ENCODE peak calls at places on chromosome 17, in four cellular contexts. One of them, this sample, is unnamed.
A peak's percentile ranks its signal among the peaks of the same experiment; 100 is the strongest.

GRCh38 chr17:47363171-47363570 is 39.4 kb downstream of the EFCAB13 start:
- DNase-seq in heart left ventricle: no peak
- DNase-seq in ascending aorta: no peak
- DNase-seq in fibroblast of pulmonary artery: no peak
- DNase-seq in this sample: no peak

GRCh38 chr17:21843318-21843865 is 151.1 kb downstream of the KCNJ18 start:
- DNase-seq in heart left ventricle: no peak
- DNase-seq in ascending aorta: no peak
- DNase-seq in fibroblast of pulmonary artery: no peak
- DNase-seq in this sample: no peak

GRCh38 chr17:50056961-50057330 is 1.0 kb downstream of the ITGA3 start:
- DNase-seq in heart left ventricle: no peak
- DNase-seq in ascending aorta: no peak
- DNase-seq in fibroblast of pulmonary artery: peak; percentile 47
- DNase-seq in this sample: peak; percentile 59

GRCh38 chr17:50893183-50893993 is 27.2 kb upstream of the TOB1 start:
- DNase-seq in heart left ventricle: no peak
- DNase-seq in ascending aorta: no peak
- DNase-seq in fibroblast of pulmonary artery: peak; percentile 41
- DNase-seq in this sample: peak; percentile 78

GRCh38 chr17:33240397-33240796 is 52.7 kb downstream of the ASIC2 start:
- DNase-seq in heart left ventricle: no peak
- DNase-seq in ascending aorta: no peak
- DNase-seq in fibroblast of pulmonary artery: no peak
- DNase-seq in this sample: no peak

GRCh38 chr17:58249270-58250133 is 11.1 kb downstream of the LPO start:
- DNase-seq in heart left ventricle: peak; percentile 59
- DNase-seq in ascending aorta: peak; percentile 74
- DNase-seq in fibroblast of pulmonary artery: peak; percentile 49
- DNase-seq in this sample: peak; percentile 41

GRCh38 chr17:44083250-44083849 is 12.8 kb downstream of the G6PC3 start:
- DNase-seq in heart left ventricle: no peak
- DNase-seq in ascending aorta: no peak
- DNase-seq in fibroblast of pulmonary artery: no peak
- DNase-seq in this sample: no peak

GRCh38 chr17:75692976-75693375 is 25.8 kb downstream of the SAP30BP start:
- DNase-seq in heart left ventricle: no peak
- DNase-seq in ascending aorta: no peak
- DNase-seq in fibroblast of pulmonary artery: no peak
- DNase-seq in this sample: no peak

GRCh38 chr17:725746-726145 is 6.7 kb upstream of the TLCD3A start:
- DNase-seq in heart left ventricle: no peak
- DNase-seq in ascending aorta: no peak
- DNase-seq in fibroblast of pulmonary artery: no peak
- DNase-seq in this sample: no peak

GRCh38 chr17:40019140-40019991 is 4.1 kb downstream of the CSF3 start:
- DNase-seq in heart left ventricle: no peak
- DNase-seq in ascending aorta: no peak
- DNase-seq in fibroblast of pulmonary artery: peak; percentile 87
- DNase-seq in this sample: peak; percentile 83

GRCh38 chr17:15999974-16000827 is 577 bp downstream of the TTC19 start:
- DNase-seq in heart left ventricle: peak; percentile 41
- DNase-seq in ascending aorta: peak; percentile 73
- DNase-seq in fibroblast of pulmonary artery: peak; percentile 42
- DNase-seq in this sample: peak; percentile 38

GRCh38 chr17:76585649-76586593 is at the start of gene ST6GALNAC2:
- DNase-seq in heart left ventricle: peak; percentile 55
- DNase-seq in ascending aorta: peak; percentile 70
- DNase-seq in fibroblast of pulmonary artery: peak; percentile 42
- DNase-seq in this sample: peak; percentile 19

GRCh38 chr17:33109331-33110072 is 117.9 kb downstream of the SPACA3 start:
- DNase-seq in heart left ventricle: no peak
- DNase-seq in ascending aorta: no peak
- DNase-seq in fibroblast of pulmonary artery: no peak
- DNase-seq in this sample: no peak

GRCh38 chr17:1647802-1648581 is 1.7 kb downstream of the RILP start:
- DNase-seq in heart left ventricle: peak; percentile 57
- DNase-seq in ascending aorta: peak; percentile 72
- DNase-seq in fibroblast of pulmonary artery: peak; percentile 25
- DNase-seq in this sample: no peak

GRCh38 chr17:2240541-2240940 is 63.0 kb downstream of the SMG6 start:
- DNase-seq in heart left ventricle: no peak
- DNase-seq in ascending aorta: no peak
- DNase-seq in fibroblast of pulmonary artery: no peak
- DNase-seq in this sample: no peak

GRCh38 chr17:40377832-40378231 is 13.3 kb upstream of the GJD3 start:
- DNase-seq in heart left ventricle: no peak
- DNase-seq in ascending aorta: no peak
- DNase-seq in fibroblast of pulmonary artery: no peak
- DNase-seq in this sample: no peak

GRCh38 chr17:38797091-38797490 is 2.3 kb downstream of the PIP4K2B start:
- DNase-seq in heart left ventricle: no peak
- DNase-seq in ascending aorta: no peak
- DNase-seq in fibroblast of pulmonary artery: peak; percentile 17
- DNase-seq in this sample: no peak

GRCh38 chr17:65198653-65199382 is 61.6 kb downstream of the RGS9 start:
- DNase-seq in heart left ventricle: no peak
- DNase-seq in ascending aorta: no peak
- DNase-seq in fibroblast of pulmonary artery: peak; percentile 81
- DNase-seq in this sample: peak; percentile 56

GRCh38 chr17:40553694-40554534 is 11.4 kb downstream of the CCR7 start:
- DNase-seq in heart left ventricle: peak; percentile 76
- DNase-seq in ascending aorta: peak; percentile 74
- DNase-seq in fibroblast of pulmonary artery: peak; percentile 78
- DNase-seq in this sample: peak; percentile 62

GRCh38 chr17:2940352-2940751 is 123.1 kb downstream of the OR1D5 start:
- DNase-seq in heart left ventricle: peak; percentile 47
- DNase-seq in ascending aorta: no peak
- DNase-seq in fibroblast of pulmonary artery: no peak
- DNase-seq in this sample: no peak

GRCh38 chr17:4605826-4606225 is 21.5 kb downstream of the SMTNL2 start:
- DNase-seq in heart left ventricle: peak; percentile 59
- DNase-seq in ascending aorta: no peak
- DNase-seq in fibroblast of pulmonary artery: no peak
- DNase-seq in this sample: peak; percentile 80

GRCh38 chr17:68649324-68649723 is 48.2 kb upstream of the FAM20A start:
- DNase-seq in heart left ventricle: no peak
- DNase-seq in ascending aorta: no peak
- DNase-seq in fibroblast of pulmonary artery: no peak
- DNase-seq in this sample: no peak

GRCh38 chr17:30278032-30278431 is 13.7 kb downstream of the BLMH start:
- DNase-seq in heart left ventricle: peak; percentile 16
- DNase-seq in ascending aorta: no peak
- DNase-seq in fibroblast of pulmonary artery: peak; percentile 84
- DNase-seq in this sample: peak; percentile 57

GRCh38 chr17:60260540-60260939 is 110.8 kb downstream of the CA4 start:
- DNase-seq in heart left ventricle: no peak
- DNase-seq in ascending aorta: no peak
- DNase-seq in fibroblast of pulmonary artery: no peak
- DNase-seq in this sample: no peak

GRCh38 chr17:73478768-73479424 is 165.3 kb downstream of the SDK2 start:
- DNase-seq in heart left ventricle: no peak
- DNase-seq in ascending aorta: no peak
- DNase-seq in fibroblast of pulmonary artery: no peak
- DNase-seq in this sample: no peak

GRCh38 chr17:19991252-19991885 is 13.7 kb upstream of the AKAP10 start:
- DNase-seq in heart left ventricle: no peak
- DNase-seq in ascending aorta: no peak
- DNase-seq in fibroblast of pulmonary artery: no peak
- DNase-seq in this sample: no peak

GRCh38 chr17:4631836-4632582 is 9.5 kb downstream of the ALOX15 start:
- DNase-seq in heart left ventricle: no peak
- DNase-seq in ascending aorta: peak; percentile 15
- DNase-seq in fibroblast of pulmonary artery: no peak
- DNase-seq in this sample: peak; percentile 38

GRCh38 chr17:59038734-59039133 is 67.9 kb downstream of the TRIM37 start:
- DNase-seq in heart left ventricle: no peak
- DNase-seq in ascending aorta: no peak
- DNase-seq in fibroblast of pulmonary artery: peak; percentile 89
- DNase-seq in this sample: peak; percentile 8

GRCh38 chr17:83109793-83110645 is 30.6 kb downstream of the METRNL start:
- DNase-seq in heart left ventricle: peak; percentile 85
- DNase-seq in ascending aorta: peak; percentile 99
- DNase-seq in fibroblast of pulmonary artery: peak; percentile 98
- DNase-seq in this sample: peak; percentile 93

GRCh38 chr17:31225831-31226230 is 71.2 kb downstream of the OMG start:
- DNase-seq in heart left ventricle: no peak
- DNase-seq in ascending aorta: no peak
- DNase-seq in fibroblast of pulmonary artery: no peak
- DNase-seq in this sample: no peak

GRCh38 chr17:44345497-44346026 is 460 bp downstream of the GRN start:
- DNase-seq in heart left ventricle: peak; percentile 56
- DNase-seq in ascending aorta: no peak
- DNase-seq in fibroblast of pulmonary artery: peak; percentile 59
- DNase-seq in this sample: peak; percentile 56

GRCh38 chr17:32241521-32242094 is 24.0 kb upstream of the RHBDL3 start:
- DNase-seq in heart left ventricle: no peak
- DNase-seq in ascending aorta: no peak
- DNase-seq in fibroblast of pulmonary artery: no peak
- DNase-seq in this sample: no peak

GRCh38 chr17:35184274-35184673 is 9.9 kb downstream of the SLC35G3 start:
- DNase-seq in heart left ventricle: no peak
- DNase-seq in ascending aorta: no peak
- DNase-seq in fibroblast of pulmonary artery: no peak
- DNase-seq in this sample: no peak

GRCh38 chr17:73541561-73541981 is 102.7 kb downstream of the SDK2 start:
- DNase-seq in heart left ventricle: no peak
- DNase-seq in ascending aorta: no peak
- DNase-seq in fibroblast of pulmonary artery: no peak
- DNase-seq in this sample: no peak

GRCh38 chr17:8109669-8110455 is 8.5 kb downstream of the ALOXE3 start:
- DNase-seq in heart left ventricle: peak; percentile 19
- DNase-seq in ascending aorta: peak; percentile 74
- DNase-seq in fibroblast of pulmonary artery: peak; percentile 42
- DNase-seq in this sample: no peak

GRCh38 chr17:8108972-8109668 is 9.2 kb downstream of the ALOXE3 start:
- DNase-seq in heart left ventricle: no peak
- DNase-seq in ascending aorta: no peak
- DNase-seq in fibroblast of pulmonary artery: no peak
- DNase-seq in this sample: no peak

GRCh38 chr17:8105957-8106398 is 12.3 kb downstream of the ALOXE3 start:
- DNase-seq in heart left ventricle: no peak
- DNase-seq in ascending aorta: no peak
- DNase-seq in fibroblast of pulmonary artery: peak; percentile 68
- DNase-seq in this sample: no peak

GRCh38 chr17:8110907-8111306 is 7.4 kb downstream of the ALOXE3 start:
- DNase-seq in heart left ventricle: no peak
- DNase-seq in ascending aorta: no peak
- DNase-seq in fibroblast of pulmonary artery: no peak
- DNase-seq in this sample: no peak

DNA sequence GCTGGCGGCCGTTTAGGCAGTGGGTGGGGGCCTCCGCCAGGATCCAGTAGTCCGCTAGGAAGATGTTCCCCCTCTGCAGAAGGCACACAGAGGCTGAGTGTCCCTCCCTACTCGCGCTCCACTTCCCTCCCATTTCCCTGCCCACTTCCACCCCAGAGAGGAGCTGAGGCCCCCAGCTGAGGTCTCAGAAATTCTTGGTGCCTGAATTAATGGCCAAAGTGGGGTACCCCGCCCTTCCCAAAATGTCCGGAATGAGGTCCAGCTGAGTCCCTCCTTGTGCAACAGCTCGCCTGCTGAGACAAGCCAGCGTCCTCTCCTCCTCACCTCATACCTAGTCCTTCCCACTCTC is 7.9 kb downstream of the ALOXE3 start:
- DNase-seq in heart left ventricle: no peak
- DNase-seq in ascending aorta: no peak
- DNase-seq in fibroblast of pulmonary artery: no peak
- DNase-seq in this sample: no peak
- H3K4me3 ChIP-seq in heart left ventricle: no peak overlapping the region
- H3K4me3 ChIP-seq in ascending aorta: no peak overlapping the region
- H3K4me3 ChIP-seq in fibroblast of pulmonary artery: no peak overlapping the region
- H3K4me3 ChIP-seq in this sample: no peak overlapping the region

GRCh38 chr17:48553837-48554236 is 8.9 kb upstream of the HOXB2 start:
- DNase-seq in heart left ventricle: no peak
- DNase-seq in ascending aorta: no peak
- DNase-seq in fibroblast of pulmonary artery: no peak
- DNase-seq in this sample: no peak
- H3K4me3 ChIP-seq in heart left ventricle: no peak overlapping the region
- H3K4me3 ChIP-seq in ascending aorta: peak overlapping the region; percentile 71
- H3K4me3 ChIP-seq in fibroblast of pulmonary artery: no peak overlapping the region
- H3K4me3 ChIP-seq in this sample: peak overlapping the region; percentile 51

GRCh38 chr17:17792143-17792550 is 44.6 kb downstream of the SREBF1 start:
- DNase-seq in heart left ventricle: no peak
- DNase-seq in ascending aorta: no peak
- DNase-seq in fibroblast of pulmonary artery: no peak
- DNase-seq in this sample: no peak

GRCh38 chr17:17792551-17793377 is 44.0 kb downstream of the SREBF1 start:
- DNase-seq in heart left ventricle: no peak
- DNase-seq in ascending aorta: no peak
- DNase-seq in fibroblast of pulmonary artery: peak; percentile 91
- DNase-seq in this sample: peak; percentile 85

GRCh38 chr17:17789410-17789809 is 47.4 kb downstream of the SREBF1 start:
- DNase-seq in heart left ventricle: no peak
- DNase-seq in ascending aorta: no peak
- DNase-seq in fibroblast of pulmonary artery: no peak
- DNase-seq in this sample: no peak

GRCh38 chr17:17789828-17790672 is 46.7 kb downstream of the SREBF1 start:
- DNase-seq in heart left ventricle: no peak
- DNase-seq in ascending aorta: no peak
- DNase-seq in fibroblast of pulmonary artery: no peak
- DNase-seq in this sample: no peak

DNA sequence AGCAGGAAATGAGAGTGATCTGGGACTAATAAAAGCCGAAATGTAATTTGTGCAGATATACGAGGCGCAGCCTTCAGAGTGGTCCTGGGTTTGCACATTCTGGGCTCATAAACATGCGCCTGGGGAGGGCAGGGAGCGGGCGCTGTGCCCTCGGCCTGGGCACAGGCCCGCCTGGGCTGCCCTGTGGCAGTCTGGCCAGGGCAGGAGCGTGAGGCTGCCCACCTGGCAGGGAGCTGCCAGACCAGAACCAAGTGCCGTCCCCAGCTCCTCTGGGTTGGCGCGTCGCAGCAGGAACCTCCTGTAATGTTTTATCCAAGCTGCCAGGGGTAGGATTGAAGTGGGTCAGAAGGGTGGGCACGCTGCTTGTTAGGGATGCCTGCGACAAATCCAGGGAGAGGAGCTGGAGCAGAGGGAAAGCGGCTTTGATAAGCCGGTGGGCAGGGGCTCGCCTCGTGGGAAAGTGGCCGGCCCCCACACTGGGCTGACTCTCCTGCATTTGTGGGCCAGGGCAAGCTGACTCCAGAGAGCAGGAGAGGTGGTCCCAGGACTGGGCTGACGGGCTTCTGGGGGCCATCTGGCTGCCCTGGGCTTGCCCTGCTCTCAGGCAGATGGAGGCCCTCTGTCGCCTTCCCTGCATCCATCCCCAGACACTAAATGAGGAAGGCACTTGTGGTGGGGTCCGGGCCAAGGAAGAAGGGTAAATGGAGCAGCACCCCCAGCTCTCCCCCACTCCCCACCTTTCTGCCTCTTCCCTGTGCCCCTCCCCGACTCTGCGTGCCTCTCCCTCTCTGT is 45.9 kb downstream of the SREBF1 start:
- DNase-seq in heart left ventricle: no peak
- DNase-seq in ascending aorta: no peak
- DNase-seq in fibroblast of pulmonary artery: no peak
- DNase-seq in this sample: no peak
- H3K4me3 ChIP-seq in heart left ventricle: no peak overlapping the region
- H3K4me3 ChIP-seq in ascending aorta: no peak overlapping the region
- H3K4me3 ChIP-seq in fibroblast of pulmonary artery: no peak overlapping the region
- H3K4me3 ChIP-seq in this sample: no peak overlapping the region

GRCh38 chr17:81223758-81224122 is 975 bp upstream of the CEP131 start:
- DNase-seq in heart left ventricle: no peak
- DNase-seq in ascending aorta: no peak
- DNase-seq in fibroblast of pulmonary artery: no peak
- DNase-seq in this sample: no peak
- H3K4me3 ChIP-seq in heart left ventricle: peak overlapping the region; percentile 77
- H3K4me3 ChIP-seq in ascending aorta: peak overlapping the region; percentile 46
- H3K4me3 ChIP-seq in fibroblast of pulmonary artery: peak overlapping the region; percentile 50
- H3K4me3 ChIP-seq in this sample: peak overlapping the region; percentile 42